ENCODE peak calls at places on chromosomes 5 and 9, in nine cellular contexts. I is adrenal gland, A is testis, L is astrocyte of the spinal cord, O is transverse colon, F is breast epithelium, W is colonic mucosa, B is HCT116, M is cardiac fibroblast. R is an unnamed sample.

GRCh38 chr5:139565411-139566305 is 4.5 kb downstream of the UBE2D2 start:
- DNase-seq in I (no peak), A (no peak), L (peak; percentile 36), O (peak; percentile 37), F (no peak), W (no peak), B (no peak), M (peak; percentile 55), R (no peak)

GRCh38 chr9:120065151-120065550 is 514.8 kb downstream of the CDK5RAP2 start:
- DNase-seq in I (no peak), A (no peak), L (no peak), O (no peak), F (no peak), W (no peak), B (no peak), M (no peak), R (no peak)

GRCh38 chr5:151022511-151023018 is 2.2 kb downstream of the GPX3 start:
- DNase-seq in I (no peak), A (peak; percentile 38), L (peak; percentile 21), O (no peak), F (no peak), W (no peak), B (no peak), M (peak; percentile 56), R (no peak)

GRCh38 chr9:72751541-72751940 is 201.3 kb downstream of the ALDH1A1 start:
- DNase-seq in I (no peak), A (no peak), L (no peak), O (no peak), F (no peak), W (no peak), B (no peak), M (no peak), R (no peak)

GRCh38 chr9:124517600-124517999 is 10.4 kb upstream of the NR5A1 start:
- DNase-seq in I (no peak), A (no peak), L (no peak), O (no peak), F (no peak), W (no peak), B (no peak), M (no peak), R (no peak)

GRCh38 chr9:134501266-134502181 is 140.1 kb upstream of the COL5A1 start:
- DNase-seq in I (no peak), A (peak; percentile 20), L (peak; percentile 20), O (no peak), F (no peak), W (no peak), B (no peak), M (no peak), R (no peak)

GRCh38 chr5:87347841-87348240 is 64.9 kb downstream of the CCNH start:
- DNase-seq in I (no peak), A (no peak), L (no peak), O (no peak), F (no peak), W (no peak), B (no peak), M (no peak), R (no peak)

GRCh38 chr5:154467655-154468354 is 10.2 kb downstream of the HAND1 start:
- DNase-seq in I (peak; percentile 75), A (peak; percentile 90), L (peak; percentile 63), O (peak; percentile 78), F (no peak), W (peak; percentile 79), B (peak; percentile 47), M (peak; percentile 75), R (peak; percentile 34)

GRCh38 chr5:2895876-2896275 is 144.4 kb upstream of the IRX2 start:
- DNase-seq in I (no peak), A (peak; percentile 0), L (no peak), O (no peak), F (no peak), W (no peak), B (no peak), M (no peak), R (no peak)

GRCh38 chr9:71594566-71594965 is 173.7 kb downstream of the CEMIP2 start:
- DNase-seq in I (no peak), A (no peak), L (no peak), O (no peak), F (no peak), W (no peak), B (no peak), M (no peak), R (no peak)

GRCh38 chr9:37935106-37935505 is 31.2 kb upstream of the SLC25A51 start:
- DNase-seq in I (no peak), A (no peak), L (no peak), O (no peak), F (no peak), W (no peak), B (no peak), M (no peak), R (no peak)

GRCh38 chr9:124399323-124399962 is 15.8 kb downstream of the PSMB7 start:
- DNase-seq in I (no peak), A (no peak), L (peak; percentile 60), O (no peak), F (peak; percentile 34), W (no peak), B (no peak), M (peak; percentile 55), R (no peak)

GRCh38 chr5:34626036-34626435 is 30.1 kb upstream of the RAI14 start:
- DNase-seq in I (no peak), A (no peak), L (peak; percentile 65), O (no peak), F (no peak), W (no peak), B (no peak), M (peak; percentile 59), R (no peak)

GRCh38 chr5:115541586-115541985 is 3.0 kb downstream of the FEM1C start:
- DNase-seq in I (no peak), A (no peak), L (no peak), O (no peak), F (no peak), W (no peak), B (no peak), M (peak; percentile 36), R (no peak)

GRCh38 chr5:59259238-59259637 is 634.3 kb downstream of the PDE4D start:
- DNase-seq in I (no peak), A (no peak), L (no peak), O (no peak), F (no peak), W (no peak), B (no peak), M (no peak), R (no peak)

GRCh38 chr9:14842269-14842668 is 68.0 kb downstream of the FREM1 start:
- DNase-seq in I (no peak), A (no peak), L (no peak), O (no peak), F (no peak), W (no peak), B (no peak), M (no peak), R (no peak)

GRCh38 chr9:14843163-14843562 is 67.1 kb downstream of the FREM1 start:
- DNase-seq in I (no peak), A (no peak), L (no peak), O (no peak), F (no peak), W (no peak), B (no peak), M (no peak), R (no peak)

GRCh38 chr9:14846871-14847311 is 63.3 kb downstream of the FREM1 start:
- DNase-seq in I (peak; percentile 45), A (peak; percentile 73), L (peak; percentile 20), O (peak; percentile 56), F (no peak), W (peak; percentile 60), B (peak; percentile 47), M (peak; percentile 44), R (no peak)
- TF ChIP-seq CTCF in I (peak; percentile 48), A (peak; percentile 61), L (peak; percentile 88), O (peak; percentile 51), F (no peak), W (peak; percentile 60), B (peak; percentile 93), M (peak; percentile 84), R (peak; percentile 88)

DNA sequence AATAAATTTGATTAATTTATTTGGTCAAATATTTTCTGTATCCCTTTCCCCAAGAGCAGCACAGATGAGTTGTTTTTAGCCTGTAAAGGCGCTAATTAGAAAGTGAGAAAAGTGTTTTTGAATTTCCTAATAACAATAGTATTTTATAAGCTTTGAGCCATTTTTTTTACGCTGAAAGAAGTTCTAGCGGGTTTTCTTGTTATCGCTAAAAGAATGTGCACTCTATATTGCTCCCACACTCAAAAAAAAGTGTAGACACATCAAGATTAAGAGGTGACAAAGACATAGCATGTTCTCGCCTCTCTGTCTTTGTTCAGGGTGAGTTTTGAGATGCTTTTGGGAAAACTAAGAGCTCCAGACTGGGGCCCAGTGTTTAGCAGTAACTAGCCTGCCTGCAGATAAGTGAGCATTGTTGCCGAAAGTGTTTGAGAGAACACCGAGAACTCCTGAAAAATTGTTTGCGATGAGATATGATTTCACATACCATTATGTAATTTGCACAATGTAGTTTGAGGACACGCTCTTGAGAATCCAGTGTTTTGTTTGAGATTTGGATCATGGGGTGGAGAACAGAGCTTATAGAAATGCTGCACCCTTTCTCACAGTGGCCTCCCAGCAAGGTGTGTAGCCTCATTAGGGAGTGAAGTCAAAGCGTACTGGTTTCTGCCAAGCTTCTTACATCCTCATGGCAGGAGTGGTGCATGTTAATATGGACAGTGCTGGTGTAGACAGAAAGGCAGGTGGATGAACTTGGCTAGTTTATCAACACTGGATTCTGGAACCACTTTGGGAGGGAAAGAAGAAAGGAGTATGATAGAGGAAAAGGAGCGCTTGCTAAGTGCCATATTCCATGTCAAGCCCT is 1.5 kb downstream of the F2R start:
- DNase-seq in I (no peak), A (no peak), L (no peak), O (no peak), F (no peak), W (no peak), B (no peak), M (peak; percentile 52), R (no peak)
- H3K4me3 ChIP-seq in I (no peak overlapping the region), A (peak overlapping the region; percentile 88), L (peak overlapping the region; percentile 97), O (no peak overlapping the region), F (peak overlapping the region; percentile 74), W (no peak overlapping the region), B (peak overlapping the region; percentile 83), M (peak overlapping the region; percentile 99), R (peak overlapping the region; percentile 84)

GRCh38 chr9:85511746-85512145 is 230.0 kb downstream of the AGTPBP1 start:
- DNase-seq in I (no peak), A (no peak), L (no peak), O (no peak), F (no peak), W (no peak), B (no peak), M (no peak), R (no peak)
- TF ChIP-seq CTCF in I (no peak), A (no peak), L (no peak), O (no peak), F (no peak), W (no peak), B (no peak), M (no peak), R (no peak)

GRCh38 chr5:31935702-31936347 is 238.3 kb downstream of the GOLPH3 start:
- DNase-seq in I (no peak), A (peak; percentile 78), L (no peak), O (no peak), F (no peak), W (no peak), B (no peak), M (peak; percentile 17), R (no peak)
- H3K4me3 ChIP-seq in I (no peak overlapping the region), A (peak overlapping the region; percentile 54), L (no peak overlapping the region), O (no peak overlapping the region), F (peak overlapping the region; percentile 34), W (no peak overlapping the region), B (no peak overlapping the region), M (no peak overlapping the region), R (no peak overlapping the region)